ENCODE peak calls at places on chromosomes 11 and 22, in seven cellular contexts. C, V, Z, Y, J, D and L are unnamed samples.
A peak's percentile ranks its signal among the peaks of the same experiment; 100 is the strongest.

GRCh38 chr11:67530282-67530592 is 7.0 kb upstream of the CABP2 start:
- DNase-seq in C (no peak), V (no peak), Z (no peak), Y (no peak), J (no peak), D (peak; percentile 61), L (no peak)

GRCh38 chr11:57413681-57414080 is 13.2 kb downstream of the SLC43A3 start:
- DNase-seq in C (no peak), V (no peak), Z (no peak), Y (no peak), J (no peak), D (no peak), L (no peak)

GRCh38 chr11:30478923-30479322 is 107.2 kb downstream of the MPPED2 start:
- DNase-seq in C (no peak), V (peak; percentile 59), Z (peak; percentile 71), Y (no peak), J (no peak), D (no peak), L (no peak)

GRCh38 chr11:10414659-10415058 is 40.4 kb upstream of the AMPD3 start:
- DNase-seq in C (no peak), V (peak; percentile 52), Z (peak; percentile 80), Y (peak; percentile 30), J (peak; percentile 72), D (peak; percentile 66), L (no peak)

GRCh38 chr11:6219359-6219758 is 14.0 kb downstream of the C11orf42 start:
- DNase-seq in C (peak; percentile 58), V (no peak), Z (no peak), Y (no peak), J (no peak), D (peak; percentile 98), L (no peak)

GRCh38 chr11:128936546-128937275 is 6.0 kb downstream of the TP53AIP1 start:
- DNase-seq in C (no peak), V (no peak), Z (no peak), Y (no peak), J (no peak), D (no peak), L (no peak)

GRCh38 chr11:100757636-100758035 is 70.5 kb downstream of the ARHGAP42 start:
- DNase-seq in C (no peak), V (no peak), Z (no peak), Y (no peak), J (no peak), D (no peak), L (no peak)

GRCh38 chr11:61771995-61772455 is 19.6 kb downstream of the MYRF start:
- DNase-seq in C (no peak), V (no peak), Z (no peak), Y (no peak), J (no peak), D (no peak), L (no peak)

GRCh38 chr11:15106201-15106965 is 8.3 kb upstream of the INSC start:
- DNase-seq in C (no peak), V (no peak), Z (no peak), Y (no peak), J (no peak), D (peak; percentile 87), L (no peak)

GRCh38 chr11:73866095-73866579 is 10.5 kb downstream of the COA4 start:
- DNase-seq in C (no peak), V (no peak), Z (no peak), Y (no peak), J (no peak), D (peak; percentile 80), L (no peak)

GRCh38 chr11:69039501-69039900 is 9.2 kb upstream of the TPCN2 start:
- DNase-seq in C (no peak), V (no peak), Z (no peak), Y (no peak), J (no peak), D (no peak), L (no peak)

GRCh38 chr22:30763815-30764686 is 69.4 kb downstream of the OSBP2 start:
- DNase-seq in C (peak; percentile 56), V (no peak), Z (no peak), Y (peak; percentile 55), J (no peak), D (peak; percentile 87), L (no peak)

GRCh38 chr11:12771875-12772274 is 97.7 kb downstream of the TEAD1 start:
- DNase-seq in C (no peak), V (no peak), Z (no peak), Y (no peak), J (no peak), D (peak; percentile 74), L (no peak)

GRCh38 chr11:12769834-12770345 is 95.7 kb downstream of the TEAD1 start:
- DNase-seq in C (no peak), V (no peak), Z (no peak), Y (no peak), J (no peak), D (peak; percentile 89), L (no peak)

GRCh38 chr11:12768731-12769673 is 94.8 kb downstream of the TEAD1 start:
- DNase-seq in C (no peak), V (no peak), Z (no peak), Y (no peak), J (no peak), D (no peak), L (no peak)

GRCh38 chr11:12770966-12771597 is 96.9 kb downstream of the TEAD1 start:
- DNase-seq in C (no peak), V (no peak), Z (no peak), Y (no peak), J (no peak), D (no peak), L (no peak)

DNA sequence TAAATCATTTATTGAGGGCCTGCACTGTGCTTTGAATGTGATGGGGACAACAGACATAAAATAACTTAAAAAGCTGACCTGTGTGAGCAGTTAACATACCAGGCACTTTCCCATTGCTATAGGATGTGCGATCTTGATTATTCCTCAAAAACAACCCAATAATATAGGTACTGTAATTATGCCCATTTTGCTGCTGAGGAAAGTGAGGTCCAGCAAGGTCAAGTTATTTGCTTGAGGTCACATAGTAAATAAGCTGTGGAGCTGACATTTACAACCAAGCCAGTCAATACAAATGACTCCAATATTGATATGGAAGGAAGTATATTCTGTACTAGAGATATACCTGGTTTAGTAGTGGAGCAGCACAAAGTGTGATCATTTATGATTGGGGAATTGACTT is 96.2 kb downstream of the TEAD1 start:
- DNase-seq in C (no peak), V (no peak), Z (no peak), Y (no peak), J (no peak), D (no peak), L (no peak)
- H3K4me1 ChIP-seq in C (no peaks in the 10 kb centered on the region), V (peaks cover 84% of the 10 kb centered on the region), Z (peaks cover 88% of the 10 kb centered on the region), Y (peaks cover 4% of the 10 kb centered on the region), J (peaks cover 4% of the 10 kb centered on the region), D (peaks cover 79% of the 10 kb centered on the region), L (no peaks in the 10 kb centered on the region)

DNA sequence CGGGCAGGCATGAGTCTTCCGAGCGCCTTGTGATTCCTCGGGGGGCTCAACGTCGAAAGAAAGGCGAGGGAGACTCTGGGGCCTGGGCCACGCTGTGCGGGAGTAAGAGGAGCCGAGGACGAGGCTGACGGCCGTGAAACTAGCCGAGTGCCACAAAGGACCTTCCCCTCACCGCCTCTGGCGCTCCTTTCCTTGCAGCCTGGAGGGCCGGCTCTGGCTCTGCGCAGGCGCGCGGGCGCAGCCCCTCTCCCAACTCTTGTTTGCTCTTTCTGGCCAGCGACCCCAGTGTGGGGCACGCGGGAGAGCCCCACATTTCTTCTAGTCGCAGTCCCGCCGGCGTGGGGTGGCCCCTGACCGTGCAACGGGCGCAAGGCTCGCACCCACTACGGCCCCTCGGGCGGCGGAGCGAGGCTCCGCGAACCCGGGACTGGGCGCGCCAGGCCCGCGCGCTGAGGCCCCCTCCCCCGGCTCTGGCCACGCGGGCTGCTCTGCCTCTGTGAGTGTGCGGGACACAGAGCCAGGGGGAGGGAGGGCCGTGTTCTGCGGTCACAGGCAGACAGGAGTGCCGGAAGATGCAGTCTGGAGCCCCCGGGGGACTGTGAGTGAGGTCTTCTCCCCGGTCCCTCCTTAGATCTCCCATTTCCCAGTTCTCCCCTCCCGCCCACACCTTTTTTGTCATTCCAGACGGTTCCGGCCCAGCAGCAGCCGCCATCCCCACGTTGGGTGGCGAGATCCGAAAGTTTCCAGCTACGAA is 1.0 kb upstream of the TOB2 start:
- DNase-seq in C (peak; percentile 74), V (peak; percentile 67), Z (peak; percentile 89), Y (peak; percentile 77), J (peak; percentile 77), D (peak; percentile 82), L (peak; percentile 87)
- H3K4me1 ChIP-seq in C (peaks cover 6% of the 10 kb centered on the region), V (peaks cover 60% of the 10 kb centered on the region), Z (peaks cover 19% of the 10 kb centered on the region), Y (peaks cover 23% of the 10 kb centered on the region), J (peaks cover 19% of the 10 kb centered on the region), D (peaks cover 10% of the 10 kb centered on the region), L (peaks cover 7% of the 10 kb centered on the region)

GRCh38 chr11:122721964-122722266 is 66.4 kb downstream of the UBASH3B start:
- DNase-seq in C (no peak), V (no peak), Z (peak; percentile 15), Y (no peak), J (no peak), D (peak; percentile 77), L (no peak)
- H3K4me1 ChIP-seq in C (no peaks in the 10 kb centered on the region), V (peaks cover 14% of the 10 kb centered on the region), Z (peaks cover 23% of the 10 kb centered on the region), Y (no peaks in the 10 kb centered on the region), J (peaks cover 35% of the 10 kb centered on the region), D (peaks cover 46% of the 10 kb centered on the region), L (peaks cover 16% of the 10 kb centered on the region)

GRCh38 chr11:71283960-71284359 is 31.6 kb upstream of the SHANK2 start:
- DNase-seq in C (peak; percentile 96), V (no peak), Z (peak; percentile 46), Y (peak; percentile 91), J (peak; percentile 81), D (no peak), L (peak; percentile 89)
- H3K4me1 ChIP-seq in C (peaks cover 5% of the 10 kb centered on the region), V (no peaks in the 10 kb centered on the region), Z (peaks cover 11% of the 10 kb centered on the region), Y (peaks cover 58% of the 10 kb centered on the region), J (peaks cover 7% of the 10 kb centered on the region), D (peaks cover 21% of the 10 kb centered on the region), L (peaks cover 4% of the 10 kb centered on the region)